ENCODE peak calls at places on chromosomes 4 and X, in four cellular contexts. H is NCI-H345, A is neural progenitor cell, Y is NCI-H1436. Q is an unnamed sample.

GRCh38 chr4:6109842-6110560 is 90.3 kb downstream of the JAKMIP1 start:
- DNase-seq in H (no peak), Y (no peak), A (peak), Q (no peak)

GRCh38 chr4:183402771-183403170 is 41.7 kb upstream of the CDKN2AIP start:
- DNase-seq in A (no peak), H (peak), Y (no peak), Q (no peak)

GRCh38 chrX:9434151-9434550 is 30.7 kb upstream of the TBL1X start:
- DNase-seq in H (no peak), Y (no peak), A (no peak), Q (no peak)

GRCh38 chr4:6530301-6530700 is 44.7 kb upstream of the MAN2B2 start:
- DNase-seq in H (no peak), Y (no peak), A (no peak), Q (no peak)

GRCh38 chr4:44446801-44447562 is 1.6 kb downstream of the KCTD8 start:
- DNase-seq in A (peak), Y (no peak), H (no peak), Q (no peak)

GRCh38 chr4:163107754-163108153 is 58.9 kb downstream of the NAF1 start:
- DNase-seq in A (no peak), Y (no peak), H (no peak), Q (peak)

GRCh38 chrX:86263526-86263925 is 115.3 kb downstream of the DACH2 start:
- DNase-seq in H (no peak), Y (no peak), A (peak), Q (no peak)

GRCh38 chr4:174157106-174157607 is 126.3 kb downstream of the FBXO8 start:
- DNase-seq in A (no peak), Y (no peak), H (no peak), Q (peak)

GRCh38 chr4:36786519-36786918 is 458.0 kb upstream of the NWD2 start:
- DNase-seq in Y (no peak), A (no peak), H (no peak), Q (no peak)

Q was measured in choroid plexus epithelial cell.